ENCODE peak calls at places on chromosome 12, in six cellular contexts. H, F, G, T, E and W are unnamed samples.

GRCh38 chr12:12883369-12884001 is 7.9 kb upstream of the GPRC5A start:
- DNase-seq in H (peak; percentile 35), F (no peak), G (peak; percentile 74), T (no peak), E (no peak), W (no peak)

GRCh38 chr12:56469007-56469930 is 891 bp downstream of the SPRYD4 start:
- DNase-seq in H (peak; percentile 35), F (no peak), G (peak; percentile 54), T (peak; percentile 72), E (no peak), W (no peak)

GRCh38 chr12:130335517-130336392 is 1.9 kb upstream of the PIWIL1 start:
- DNase-seq in H (peak; percentile 64), F (no peak), G (no peak), T (peak; percentile 51), E (peak; percentile 32), W (peak; percentile 82)

GRCh38 chr12:124397807-124398577 is 103.1 kb downstream of the RFLNA start:
- DNase-seq in H (peak; percentile 57), F (no peak), G (no peak), T (no peak), E (peak; percentile 51), W (no peak)

GRCh38 chr12:56071648-56072047 is 8.3 kb upstream of the ERBB3 start:
- DNase-seq in H (peak; percentile 65), F (no peak), G (no peak), T (no peak), E (no peak), W (no peak)

GRCh38 chr12:121930862-121931261 is 12.5 kb downstream of the CFAP251 start:
- DNase-seq in H (no peak), F (no peak), G (no peak), T (no peak), E (no peak), W (peak; percentile 22)

GRCh38 chr12:131573631-131574396 is 137.1 kb upstream of the SFSWAP start:
- DNase-seq in H (no peak), F (no peak), G (peak; percentile 52), T (no peak), E (no peak), W (peak; percentile 46)

GRCh38 chr12:110366474-110367208 is 36.9 kb downstream of the ANAPC7 start:
- DNase-seq in H (no peak), F (no peak), G (no peak), T (no peak), E (no peak), W (no peak)

GRCh38 chr12:49537231-49537708 is 1.6 kb upstream of the KCNH3 start:
- DNase-seq in H (peak; percentile 22), F (no peak), G (no peak), T (no peak), E (no peak), W (peak; percentile 41)